ENCODE peak calls at places on chromosomes 2 and 18, in ten cellular contexts. Q is PC-9; F is thyroid gland; O is choroid plexus epithelial cell; R is IMR-90; U is hepatocyte; I is CD8-positive, alpha-beta T cell; M is lower leg skin; A is H1; L is breast epithelium. T is an unnamed sample.

GRCh38 chr2:98037666-98038339 is 42.1 kb upstream of the TMEM131 start:
- DNase-seq in R (no peak), A (peak), O (no peak), M (no peak), I (no peak), U (peak), Q (no peak), F (no peak), L (no peak), T (no peak)

GRCh38 chr18:22250591-22250996 is 81.2 kb downstream of the GATA6 start:
- DNase-seq in A (no peak), I (no peak), Q (peak), U (no peak), M (no peak), O (no peak), F (no peak), L (peak), R (no peak), T (peak)

GRCh38 chr2:153059338-153060052 is 341.1 kb downstream of the ARL6IP6 start:
- DNase-seq in O (peak), F (no peak), I (no peak), U (peak), L (no peak), M (no peak), R (no peak), Q (peak), A (no peak), T (peak)

GRCh38 chr2:171669121-171669520 is 18.1 kb upstream of the DYNC1I2 start:
- DNase-seq in Q (no peak), A (no peak), R (no peak), I (no peak), O (no peak), F (no peak), M (no peak), L (no peak), U (no peak), T (no peak)

GRCh38 chr2:181646415-181646987 is 10.4 kb downstream of the CERKL start:
- DNase-seq in F (no peak), M (no peak), L (no peak), I (no peak), O (no peak), R (no peak), A (no peak), Q (no peak), U (no peak), T (no peak)

GRCh38 chr2:191866675-191867506 is 20.0 kb upstream of the CAVIN2 start:
- DNase-seq in L (no peak), F (peak), M (peak), Q (peak), I (no peak), U (peak), A (no peak), R (peak), O (peak), T (peak)

GRCh38 chr2:1673160-1673944 is 71.0 kb downstream of the PXDN start:
- DNase-seq in M (no peak), O (no peak), L (no peak), R (no peak), A (no peak), U (no peak), I (no peak), Q (no peak), F (no peak), T (no peak)

GRCh38 chr2:196783431-196784094 is 15.9 kb downstream of the GTF3C3 start:
- DNase-seq in Q (no peak), L (no peak), R (peak), F (no peak), A (no peak), I (no peak), M (no peak), O (peak), U (no peak), T (peak)

GRCh38 chr2:162773352-162773751 is 65.2 kb downstream of the KCNH7 start:
- DNase-seq in U (no peak), M (no peak), O (no peak), A (no peak), R (no peak), I (no peak), F (no peak), L (no peak), Q (no peak), T (no peak)

GRCh38 chr2:10654069-10654468 is 35.7 kb downstream of the NOL10 start:
- DNase-seq in F (no peak), U (peak), L (no peak), I (peak), R (peak), M (no peak), O (peak), A (no peak), Q (peak), T (peak)

GRCh38 chr2:19540739-19541503 is 182.5 kb upstream of the OSR1 start:
- DNase-seq in R (peak), U (peak), L (peak), Q (peak), A (no peak), M (peak), F (no peak), I (no peak), O (peak), T (peak)

GRCh38 chr18:26714739-26715138 is 150.8 kb downstream of the AQP4 start:
- DNase-seq in Q (no peak), M (no peak), O (peak), R (no peak), I (no peak), L (no peak), F (no peak), A (no peak), U (no peak), T (no peak)

GRCh38 chr2:3173031-3173430 is 204.6 kb downstream of the EIPR1 start:
- DNase-seq in L (no peak), U (no peak), M (no peak), I (no peak), Q (no peak), A (no peak), F (no peak), O (no peak), R (no peak), T (no peak)

GRCh38 chr2:237704476-237705224 is 77.3 kb downstream of the LRRFIP1 start:
- DNase-seq in Q (no peak), I (no peak), A (no peak), F (no peak), U (no peak), L (no peak), R (peak), M (no peak), O (no peak), T (peak)

GRCh38 chr2:237701033-237701858 is 73.9 kb downstream of the LRRFIP1 start:
- DNase-seq in I (no peak), A (no peak), F (no peak), O (no peak), L (no peak), M (no peak), U (no peak), Q (no peak), R (no peak), T (no peak)

GRCh38 chr2:237700583-237701032 is 73.2 kb downstream of the LRRFIP1 start:
- DNase-seq in L (no peak), U (peak), M (no peak), O (peak), R (peak), A (no peak), Q (no peak), I (no peak), F (no peak), T (peak)

GRCh38 chr2:237701859-237702370 is 74.5 kb downstream of the LRRFIP1 start:
- DNase-seq in A (no peak), M (no peak), Q (no peak), I (no peak), R (no peak), U (no peak), O (no peak), L (no peak), F (no peak), T (no peak)

DNA sequence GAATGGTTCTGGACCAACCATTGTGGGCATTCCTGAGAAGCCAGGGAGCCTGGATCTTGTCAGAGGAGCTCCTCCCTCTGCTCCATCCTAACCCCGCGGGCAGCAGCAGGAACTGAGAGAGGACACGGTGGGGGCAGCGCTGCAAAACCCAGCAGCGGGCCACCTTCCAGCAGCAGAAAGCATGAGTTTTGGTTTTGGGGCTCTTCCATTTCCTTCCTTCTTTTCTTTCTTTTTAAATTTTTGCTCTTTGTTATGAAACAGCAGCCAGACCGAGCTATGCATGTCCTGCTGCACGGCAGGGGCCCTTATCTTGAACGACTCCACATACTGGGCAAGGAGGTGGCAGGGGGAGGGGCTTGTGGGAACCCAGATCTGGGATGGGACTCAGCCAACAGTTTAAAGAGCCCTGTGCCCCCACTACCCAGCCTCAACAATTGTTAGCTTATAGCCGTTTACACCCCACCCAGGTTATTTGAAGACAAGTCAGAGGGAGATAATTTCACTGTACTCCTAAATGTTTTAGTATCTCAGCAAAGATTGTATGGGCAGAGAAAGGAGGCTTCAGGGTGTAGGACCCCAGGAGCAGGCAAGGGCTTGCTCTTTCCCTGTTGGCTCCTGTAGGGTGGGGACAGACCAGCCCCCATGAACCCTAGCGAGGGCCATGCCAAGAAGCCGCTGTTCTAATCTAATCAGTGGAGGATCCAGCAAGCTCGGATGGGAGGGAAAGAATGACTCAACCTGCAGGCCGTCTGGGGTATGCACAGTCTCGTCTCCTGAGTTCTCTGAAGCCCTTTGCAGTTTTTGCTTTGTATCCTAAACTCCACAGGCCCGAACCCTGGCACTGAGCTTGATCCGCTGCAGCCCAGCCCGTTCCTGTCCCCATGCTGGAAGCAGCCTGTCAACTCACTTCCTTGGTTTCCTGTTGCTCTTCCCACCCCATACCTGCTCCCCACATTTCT is 75.3 kb downstream of the LRRFIP1 start:
- DNase-seq in R (peak), I (no peak), O (peak), L (peak), A (no peak), M (no peak), F (peak), U (peak), Q (peak), T (peak)
- TF ChIP-seq CTCF in R (no peak), I (no peak), O (peak), L (no peak), A (no peak), M (no peak), F (no peak), U (no peak), Q (no peak), T (peak)

GRCh38 chr2:101395545-101396351 is 8.4 kb upstream of the CREG2 start:
- DNase-seq in M (no peak), I (no peak), F (no peak), U (no peak), Q (no peak), O (no peak), R (peak), A (no peak), L (no peak), T (no peak)
- H3K4me3 ChIP-seq in M (no peak), I (no peak), F (no peak), U (no peak), Q (peak), O (no peak), R (no peak), A (no peak), L (no peak), T (no peak)

GRCh38 chr2:159989249-159989648 is 73.2 kb downstream of the PLA2R1 start:
- DNase-seq in Q (no peak), M (no peak), A (no peak), F (no peak), O (no peak), U (no peak), I (no peak), L (no peak), R (no peak), T (no peak)
- TF ChIP-seq CTCF in Q (no peak), M (no peak), A (peak), F (no peak), O (no peak), U (no peak), I (no peak), L (no peak), R (no peak), T (no peak)

GRCh38 chr18:53687002-53687401 is 537.5 kb downstream of the MBD2 start:
- DNase-seq in I (no peak), R (no peak), U (no peak), A (no peak), M (no peak), O (no peak), F (no peak), Q (no peak), L (no peak), T (no peak)
- H3K4me3 ChIP-seq in I (no peak), R (no peak), U (no peak), A (no peak), M (no peak), O (no peak), F (no peak), Q (no peak), L (no peak), T (no peak)

DNA sequence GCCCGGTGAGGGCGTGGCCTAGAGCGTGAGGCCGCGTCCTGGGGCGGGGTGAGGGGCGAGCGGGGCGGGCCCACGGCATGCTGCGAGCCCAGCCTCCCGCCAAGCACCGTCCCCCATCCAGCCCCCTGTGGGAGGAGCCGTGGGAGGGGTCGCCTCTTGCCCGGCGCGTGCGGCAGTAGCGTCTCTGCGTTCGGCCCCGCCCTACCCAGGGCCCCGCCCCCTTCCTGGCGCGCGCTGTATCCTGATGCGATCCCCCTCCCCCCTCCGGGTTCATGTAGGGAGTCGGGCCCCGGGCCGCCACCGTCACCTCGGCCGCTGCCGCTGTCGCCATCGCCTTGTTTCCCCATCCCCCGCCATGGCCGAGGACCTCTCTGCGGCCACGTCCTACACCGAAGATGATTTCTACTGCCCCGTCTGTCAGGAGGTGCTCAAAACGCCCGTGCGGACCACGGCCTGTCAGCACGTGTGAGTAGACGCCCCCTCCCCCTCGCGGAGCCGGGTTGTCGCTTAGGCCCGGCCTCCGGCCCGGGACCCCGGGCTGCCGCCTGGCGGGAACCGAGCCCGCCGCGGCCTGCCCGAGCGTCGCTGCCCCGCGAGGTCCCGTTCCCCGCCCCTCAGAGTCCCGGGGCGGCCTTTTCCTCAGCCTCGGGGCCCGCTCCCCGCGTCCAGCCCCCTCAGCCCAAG is 890 bp downstream of the RNF138 start:
- DNase-seq in U (peak), O (peak), A (peak), F (peak), M (peak), L (peak), I (peak), R (peak), Q (peak), T (peak)
- TF ChIP-seq CTCF in U (no peak), O (no peak), A (no peak), F (no peak), M (no peak), L (no peak), I (no peak), R (no peak), Q (no peak), T (no peak)

GRCh38 chr2:136770384-136770783 is 5.0 kb downstream of the THSD7B start:
- DNase-seq in Q (no peak), U (no peak), L (no peak), A (no peak), R (no peak), M (no peak), F (no peak), I (no peak), O (no peak), T (no peak)

GRCh38 chr2:136767030-136767429 is 1.7 kb downstream of the THSD7B start:
- DNase-seq in R (no peak), M (no peak), Q (no peak), A (no peak), L (no peak), U (no peak), O (no peak), F (no peak), I (no peak), T (no peak)

GRCh38 chr2:136765736-136766323 is 485 bp downstream of the THSD7B start:
- DNase-seq in L (no peak), A (peak), U (peak), I (no peak), Q (no peak), R (no peak), M (no peak), F (no peak), O (no peak), T (no peak)

GRCh38 chr2:136765256-136765735 is at the start of gene THSD7B:
- DNase-seq in A (peak), Q (no peak), R (no peak), O (no peak), M (no peak), L (no peak), F (no peak), I (no peak), U (peak), T (no peak)

DNA sequence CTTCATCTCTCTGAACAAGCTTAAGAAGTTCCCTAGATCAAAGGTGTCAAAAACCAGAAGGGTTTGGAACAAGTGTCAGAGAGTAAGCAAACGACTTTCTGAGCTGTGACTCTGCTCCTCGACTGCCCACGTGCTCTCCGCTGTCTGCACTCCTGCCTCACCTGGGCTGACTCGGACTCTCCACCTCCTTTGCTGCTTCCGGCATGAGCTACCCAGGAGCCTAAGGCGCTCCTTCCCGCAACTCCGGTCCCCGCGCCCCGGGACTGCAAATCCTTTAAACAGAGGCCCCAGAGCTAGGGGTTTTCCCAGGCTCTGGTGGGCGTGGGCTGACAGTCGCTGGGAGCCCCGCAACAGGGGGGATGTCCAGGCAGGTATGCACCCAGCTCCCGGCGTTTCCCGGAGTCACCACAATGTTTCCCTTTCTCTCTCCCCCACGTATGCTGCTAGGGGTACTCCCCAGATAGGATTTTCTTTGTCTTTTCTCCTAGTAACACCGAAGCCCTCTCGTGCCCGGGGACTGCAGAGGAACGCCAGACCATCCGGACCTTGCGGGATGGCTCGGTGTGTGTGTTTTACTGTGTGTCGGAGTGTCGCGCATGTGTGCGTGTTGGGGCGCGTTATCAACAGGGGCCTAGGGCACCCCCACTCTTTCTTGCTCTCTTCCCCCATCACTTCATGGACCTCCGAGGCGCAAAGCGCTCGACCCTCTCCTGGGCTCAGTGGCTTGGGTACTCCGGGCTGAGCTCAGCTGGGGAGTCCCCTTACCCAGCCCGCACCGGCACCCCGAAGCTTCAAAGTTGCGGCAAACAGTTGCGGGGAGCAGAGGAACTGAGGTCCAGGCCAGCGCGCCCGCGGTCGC is 719 bp upstream of the THSD7B start:
- DNase-seq in I (no peak), M (no peak), L (no peak), A (peak), F (no peak), Q (no peak), O (no peak), R (no peak), U (peak), T (no peak)
- H3K4me3 ChIP-seq in I (no peak), M (no peak), L (peak), A (peak), F (no peak), Q (no peak), O (no peak), R (no peak), U (peak), T (no peak)

GRCh38 chr2:18522484-18523146 is 37.8 kb downstream of the RDH14 start:
- DNase-seq in R (peak), A (no peak), L (no peak), U (no peak), F (no peak), O (no peak), Q (no peak), I (no peak), M (no peak), T (no peak)
- TF ChIP-seq CTCF in R (no peak), A (no peak), L (no peak), U (no peak), F (no peak), O (no peak), Q (no peak), I (no peak), M (no peak), T (no peak)

GRCh38 chr2:39517622-39518021 is 80.5 kb upstream of the MAP4K3 start:
- DNase-seq in I (no peak), R (no peak), L (no peak), M (no peak), U (no peak), O (no peak), Q (no peak), A (no peak), F (no peak), T (no peak)

GRCh38 chr2:39515897-39516346 is 78.8 kb upstream of the MAP4K3 start:
- DNase-seq in R (no peak), Q (no peak), U (no peak), L (no peak), M (no peak), A (no peak), F (no peak), O (no peak), I (no peak), T (no peak)

GRCh38 chr2:39515273-39515896 is 78.3 kb upstream of the MAP4K3 start:
- DNase-seq in I (no peak), L (no peak), R (no peak), O (no peak), U (no peak), F (no peak), M (no peak), Q (no peak), A (no peak), T (no peak)

GRCh38 chr2:39517102-39517436 is 80.0 kb upstream of the MAP4K3 start:
- DNase-seq in F (no peak), O (no peak), U (no peak), A (no peak), Q (no peak), L (no peak), M (no peak), R (no peak), I (no peak), T (no peak)

GRCh38 chr2:39516347-39517101 is 79.4 kb upstream of the MAP4K3 start:
- DNase-seq in O (peak), U (peak), F (peak), R (peak), I (no peak), M (no peak), L (no peak), A (peak), Q (peak), T (no peak)
- H3K4me3 ChIP-seq in O (no peak), U (no peak), F (no peak), R (no peak), I (no peak), M (no peak), L (no peak), A (no peak), Q (no peak), T (no peak)

GRCh38 chr18:13302611-13303267 is 84.2 kb downstream of the LDLRAD4 start:
- DNase-seq in A (no peak), R (no peak), Q (no peak), O (no peak), M (no peak), F (no peak), L (no peak), I (no peak), U (no peak), T (no peak)
- TF ChIP-seq CTCF in A (peak), R (no peak), Q (no peak), O (no peak), M (no peak), F (no peak), L (no peak), I (no peak), U (no peak), T (no peak)

T was measured in astrocyte of the spinal cord.